ENCODE peak calls at places on chromosomes 5 and 9, in ten cellular contexts. Y is ascending aorta, X is IMR-90, J is pancreas, W is neural progenitor cell, Q is ovary, N is AG04450, P is WERI-Rb-1, V is left ventricle myocardium inferior, I is foreskin keratinocyte. T is an unnamed sample.

GRCh38 chr9:137975936-137976565 is 98.5 kb downstream of the CACNA1B start:
- DNase-seq in P (no peak), Q (no peak), V (no peak), W (no peak), N (no peak), I (no peak), J (peak; percentile 49), X (no peak), Y (peak; percentile 50), T (no peak)

GRCh38 chr9:113368960-113369582 is 7.7 kb downstream of the HDHD3 start:
- DNase-seq in W (no peak), P (no peak), Q (no peak), Y (no peak), V (no peak), J (no peak), N (no peak), X (no peak), I (no peak), T (no peak)

GRCh38 chr5:115558388-115558956 is 13.9 kb upstream of the FEM1C start:
- DNase-seq in J (no peak), Y (no peak), Q (no peak), X (peak; percentile 37), P (no peak), I (no peak), N (no peak), W (no peak), V (no peak), T (no peak)

GRCh38 chr5:58974601-58975000 is 391.7 kb downstream of the RAB3C start:
- DNase-seq in V (no peak), Q (no peak), I (no peak), J (no peak), W (no peak), Y (no peak), P (no peak), N (no peak), X (no peak), T (no peak)

GRCh38 chr5:1800470-1801060 is 642 bp upstream of the NDUFS6 start:
- DNase-seq in I (peak; percentile 42), Q (no peak), W (peak; percentile 56), V (no peak), X (no peak), Y (no peak), J (no peak), N (no peak), P (no peak), T (peak; percentile 23)

GRCh38 chr9:116951588-116952433 is 264.7 kb downstream of the TRIM32 start:
- DNase-seq in P (no peak), V (no peak), I (peak; percentile 99), J (no peak), X (peak; percentile 98), W (no peak), Q (no peak), Y (no peak), N (peak; percentile 88), T (no peak)

GRCh38 chr9:95458666-95459065 is 58.1 kb downstream of the PTCH1 start:
- DNase-seq in N (no peak), J (no peak), Q (no peak), P (no peak), V (no peak), I (no peak), Y (peak; percentile 34), X (no peak), W (no peak), T (no peak)

GRCh38 chr9:133759146-133759900 is 21.2 kb upstream of the SARDH start:
- DNase-seq in V (peak; percentile 55), N (no peak), W (no peak), J (peak; percentile 63), Q (peak; percentile 81), P (no peak), I (no peak), X (no peak), Y (no peak), T (no peak)

GRCh38 chr5:110727025-110727314 is 499 bp upstream of the TMEM232 start:
- DNase-seq in N (no peak), P (no peak), I (no peak), Q (no peak), Y (no peak), X (peak; percentile 2), J (no peak), V (no peak), W (peak; percentile 5), T (no peak)
- TF ChIP-seq CTCF in N (peak; percentile 16), P (no peak), I (peak; percentile 34), Q (no peak), Y (no peak), X (no peak), J (no peak), V (peak; percentile 25), W (peak; percentile 30), T (peak; percentile 42)

GRCh38 chr5:23064710-23065109 is 211.6 kb upstream of the CDH12 start:
- DNase-seq in P (no peak), Q (no peak), V (no peak), Y (no peak), X (no peak), W (no peak), I (peak; percentile 52), J (no peak), N (no peak), T (no peak)
- H3K27ac ChIP-seq in P (no peak overlapping the region), Q (no peak overlapping the region), V (no peak overlapping the region), Y (no peak overlapping the region), X (no peak overlapping the region), W (no peak overlapping the region), I (no peak overlapping the region), J (no peak overlapping the region), N (no peak overlapping the region), T (no peak overlapping the region)

DNA sequence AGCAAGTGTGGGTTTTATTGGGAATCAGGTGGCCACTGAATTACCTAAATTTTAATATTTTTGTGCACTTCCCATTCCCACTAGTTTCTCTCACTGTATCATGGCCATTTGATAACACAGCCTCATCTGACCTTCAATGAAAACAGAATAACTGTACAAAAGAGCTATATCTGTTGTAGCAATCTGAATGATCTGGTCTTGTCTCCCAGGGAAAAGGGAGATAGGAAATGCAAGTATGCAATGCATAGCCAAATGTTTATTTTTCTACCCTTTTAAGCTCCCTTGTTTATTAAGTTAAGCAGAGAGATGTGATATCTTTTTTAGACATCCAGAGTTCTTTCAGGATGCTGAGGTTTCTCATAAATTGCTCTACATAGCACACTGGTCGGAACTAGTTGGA is 288.3 kb upstream of the CLINT1 start:
- DNase-seq in I (no peak), N (no peak), X (no peak), V (no peak), W (no peak), P (no peak), J (no peak), Y (no peak), Q (no peak), T (no peak)
- H3K27me3 ChIP-seq in I (no peaks in the 10 kb centered on the region), N (no peaks in the 10 kb centered on the region), X (no peaks in the 10 kb centered on the region), V (peaks cover 2% of the 10 kb centered on the region), W (no peaks in the 10 kb centered on the region), P (no peaks in the 10 kb centered on the region), J (no peaks in the 10 kb centered on the region), Y (no peaks in the 10 kb centered on the region), Q (no peaks in the 10 kb centered on the region), T (no peaks in the 10 kb centered on the region)

GRCh38 chr5:111092062-111092853 is at the start of gene WDR36:
- DNase-seq in X (peak; percentile 92), I (peak; percentile 87), Y (peak; percentile 92), J (peak; percentile 89), V (peak; percentile 87), P (peak; percentile 93), W (peak; percentile 91), N (peak; percentile 83), Q (peak; percentile 86), T (peak; percentile 86)
- TF ChIP-seq CTCF in X (no peak), I (peak; percentile 7), Y (no peak), J (no peak), V (no peak), P (no peak), W (no peak), N (no peak), Q (no peak), T (no peak)

GRCh38 chr5:65034782-65035181 is 266.1 kb downstream of the CWC27 start:
- DNase-seq in Q (peak; percentile 45), J (no peak), W (peak; percentile 23), V (peak; percentile 19), N (no peak), Y (peak; percentile 64), P (peak; percentile 30), X (no peak), I (no peak), T (no peak)

GRCh38 chr5:65032250-65032649 is 263.5 kb downstream of the CWC27 start:
- DNase-seq in V (no peak), X (peak; percentile 100), J (no peak), P (no peak), Y (peak; percentile 66), W (no peak), I (no peak), N (peak; percentile 93), Q (no peak), T (no peak)

GRCh38 chr5:65035212-65036206 is 266.8 kb downstream of the CWC27 start:
- DNase-seq in V (peak; percentile 90), Y (peak; percentile 93), P (peak; percentile 95), J (peak; percentile 95), X (peak; percentile 97), W (peak; percentile 96), Q (peak; percentile 93), N (peak; percentile 71), I (peak; percentile 93), T (peak; percentile 70)

GRCh38 chr5:65037845-65038815 is 269.4 kb downstream of the CWC27 start:
- DNase-seq in V (no peak), W (peak; percentile 63), N (no peak), J (no peak), Y (peak; percentile 67), X (no peak), I (no peak), Q (peak; percentile 33), P (peak; percentile 65), T (no peak)

GRCh38 chr5:65034029-65034781 is 265.5 kb downstream of the CWC27 start:
- DNase-seq in I (no peak), V (no peak), J (no peak), N (no peak), Y (peak; percentile 64), X (no peak), P (peak; percentile 15), Q (no peak), W (no peak), T (no peak)
- H3K27ac ChIP-seq in I (no peak overlapping the region), V (peak overlapping the region; percentile 98), J (no peak overlapping the region), N (no peak overlapping the region), Y (peak overlapping the region; percentile 95), X (peak overlapping the region; percentile 32), P (peak overlapping the region; percentile 94), Q (peak overlapping the region; percentile 94), W (no peak overlapping the region), T (no peak overlapping the region)

DNA sequence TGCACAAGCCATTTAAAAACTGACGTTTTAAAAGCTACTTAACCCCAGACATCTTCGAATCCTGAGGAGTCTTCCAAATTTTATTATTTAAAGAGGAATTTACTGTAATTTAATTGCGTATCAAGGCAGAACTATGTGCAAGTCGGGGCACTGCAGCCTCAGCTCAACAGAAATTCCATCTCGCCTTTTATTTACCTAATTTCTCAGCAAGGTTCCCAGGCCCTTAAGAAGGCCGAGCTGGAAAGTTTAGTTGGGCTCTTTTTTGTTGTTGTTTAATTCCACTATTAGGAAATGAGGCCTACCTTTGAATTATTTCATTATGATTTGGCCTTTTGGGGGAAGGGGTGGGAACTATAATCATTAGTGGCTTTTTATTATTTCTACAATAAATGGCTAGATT is 20.2 kb downstream of the NR2F1 start:
- DNase-seq in J (no peak), I (no peak), X (no peak), P (no peak), V (no peak), Q (no peak), W (peak; percentile 50), Y (no peak), N (no peak), T (no peak)
- H3K27me3 ChIP-seq in J (peaks cover 29% of the 10 kb centered on the region), I (peaks cover 100% of the 10 kb centered on the region), X (no peaks in the 10 kb centered on the region), P (no peaks in the 10 kb centered on the region), V (peaks cover 100% of the 10 kb centered on the region), Q (no peaks in the 10 kb centered on the region), W (peaks cover 100% of the 10 kb centered on the region), Y (peaks cover 36% of the 10 kb centered on the region), N (no peaks in the 10 kb centered on the region), T (peaks cover 100% of the 10 kb centered on the region)

GRCh38 chr5:139903450-139903804 is 107.8 kb downstream of the PSD2 start:
- DNase-seq in Y (peak; percentile 58), P (no peak), X (no peak), V (no peak), N (no peak), I (no peak), Q (no peak), W (peak; percentile 30), J (no peak), T (no peak)
- TF ChIP-seq CTCF in Y (no peak), P (no peak), X (no peak), V (no peak), N (no peak), I (no peak), Q (no peak), W (no peak), J (no peak), T (no peak)